ENCODE peak calls at places on chromosomes 3 and 15, in nine cellular contexts. F is fibroblast of pulmonary artery, C is pancreas, N is tibial artery, K is glutamatergic neuron, P is AG09319, Z is cardiac fibroblast, S is A549, T is AG09309. B is an unnamed sample.

GRCh38 chr3:71461749-71462483 is 121.6 kb downstream of the FOXP1 start:
- DNase-seq in F (no peak), C (no peak), N (no peak), K (no peak), P (no peak), Z (peak; percentile 43), S (no peak), T (no peak), B (no peak)

GRCh38 chr3:171393032-171393744 is 67.0 kb downstream of the TNIK start:
- DNase-seq in F (peak; percentile 73), C (peak; percentile 33), N (no peak), K (no peak), P (no peak), Z (peak; percentile 38), S (no peak), T (no peak), B (no peak)

GRCh38 chr15:33068007-33068441 is 126.5 kb downstream of the FMN1 start:
- DNase-seq in F (no peak), C (peak; percentile 59), N (peak; percentile 79), K (no peak), P (no peak), Z (no peak), S (peak; percentile 67), T (peak; percentile 8), B (peak; percentile 14)

GRCh38 chr3:195788711-195789581 is 22.8 kb downstream of the MUC4 start:
- DNase-seq in F (no peak), C (peak; percentile 5), N (peak; percentile 56), K (no peak), P (no peak), Z (no peak), S (no peak), T (no peak), B (no peak)

GRCh38 chr15:55343168-55343567 is 24.1 kb downstream of the PIGB start:
- DNase-seq in F (no peak), C (no peak), N (no peak), K (no peak), P (no peak), Z (no peak), S (no peak), T (peak; percentile 32), B (no peak)

GRCh38 chr3:96488708-96489107 is 325.7 kb upstream of the EPHA6 start:
- DNase-seq in F (no peak), C (no peak), N (no peak), K (no peak), P (no peak), Z (no peak), S (no peak), T (no peak), B (no peak)

GRCh38 chr3:107217161-107217560 is 160.1 kb upstream of the CCDC54 start:
- DNase-seq in F (peak; percentile 98), C (no peak), N (no peak), K (no peak), P (peak; percentile 60), Z (peak; percentile 98), S (peak; percentile 42), T (peak; percentile 87), B (peak; percentile 65)

GRCh38 chr15:31503256-31503655 is 176.6 kb downstream of the KLF13 start:
- DNase-seq in F (no peak), C (peak; percentile 5), N (no peak), K (no peak), P (no peak), Z (no peak), S (no peak), T (no peak), B (no peak)

GRCh38 chr3:169564883-169565282 is 98.6 kb downstream of the MECOM start:
- DNase-seq in F (no peak), C (no peak), N (no peak), K (no peak), P (no peak), Z (no peak), S (no peak), T (no peak), B (no peak)

GRCh38 chr3:54720604-54721003 is 207.3 kb downstream of the LRTM1 start:
- DNase-seq in F (no peak), C (no peak), N (no peak), K (no peak), P (no peak), Z (no peak), S (no peak), T (no peak), B (no peak)

GRCh38 chr3:11078826-11079520 is 75.3 kb upstream of the HRH1 start:
- DNase-seq in F (no peak), C (no peak), N (no peak), K (no peak), P (no peak), Z (no peak), S (no peak), T (no peak), B (no peak)

DNA sequence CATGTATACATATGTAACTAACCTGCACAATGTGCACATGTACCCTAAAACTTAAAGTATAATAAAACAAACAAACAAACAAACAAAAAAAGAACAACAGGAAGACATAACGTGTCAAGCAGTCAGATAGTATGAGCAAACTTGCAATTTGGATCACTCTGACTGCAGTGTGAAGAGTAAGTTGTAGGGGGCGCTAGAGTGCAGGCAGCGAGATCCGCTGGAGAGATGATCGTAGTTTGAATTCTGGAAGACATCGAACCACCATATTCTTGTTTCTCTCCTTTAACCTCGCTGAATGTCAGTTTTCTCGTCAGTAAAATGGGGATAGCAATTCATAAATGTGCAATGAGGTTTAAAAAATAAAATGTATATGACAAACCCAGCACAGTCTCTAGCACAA is 165.2 kb upstream of the LMCD1 start:
- DNase-seq in F (no peak), C (no peak), N (no peak), K (no peak), P (no peak), Z (no peak), S (peak; percentile 7), T (no peak), B (no peak)
- TF ChIP-seq CTCF in F (peak; percentile 17), C (no peak), N (no peak), K (peak; percentile 49), P (peak; percentile 14), Z (no peak), S (no peak), T (peak; percentile 26), B (peak; percentile 27)

DNA sequence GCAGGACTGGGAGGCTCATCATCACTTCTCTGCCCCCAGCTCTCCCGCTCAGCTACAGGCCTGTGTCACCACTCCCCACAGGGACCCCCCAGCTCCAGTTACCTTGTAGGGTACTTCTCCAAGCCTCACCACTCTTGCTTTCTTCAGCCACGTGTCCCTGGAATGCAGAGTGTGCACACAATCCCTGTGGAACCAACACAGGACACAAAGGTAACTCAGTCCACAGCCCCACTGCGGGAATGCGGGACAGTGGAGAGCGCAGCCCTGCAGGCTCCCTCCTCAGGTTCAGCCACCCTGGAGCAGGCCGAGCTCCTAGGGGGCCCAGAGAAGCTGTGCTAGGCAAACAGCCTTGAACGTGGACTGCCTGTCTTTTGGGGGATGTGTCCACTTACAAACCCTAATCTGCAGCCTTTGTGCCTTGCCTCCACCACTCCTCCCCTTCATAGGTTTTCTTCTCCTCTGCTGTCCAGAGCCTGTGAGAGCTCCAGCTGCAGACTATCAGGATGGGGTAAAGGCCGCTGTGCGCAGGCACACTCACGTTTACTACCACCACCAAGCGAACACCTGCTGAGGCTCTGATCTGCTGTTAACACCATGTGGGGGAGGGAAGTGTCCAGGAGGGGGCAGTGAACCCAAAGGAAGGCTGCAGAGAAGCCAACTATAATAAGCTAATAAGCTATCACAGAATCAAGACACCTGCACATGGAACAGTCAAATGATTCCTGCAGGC is 26.0 kb downstream of the XPC start:
- DNase-seq in F (no peak), C (no peak), N (no peak), K (no peak), P (no peak), Z (no peak), S (no peak), T (no peak), B (no peak)
- TF ChIP-seq CTCF in F (peak; percentile 25), C (no peak), N (no peak), K (no peak), P (peak; percentile 4), Z (peak; percentile 13), S (no peak), T (peak; percentile 37), B (peak; percentile 26)

GRCh38 chr3:31530039-31530983 is 2.4 kb upstream of the STT3B start:
- DNase-seq in F (no peak), C (no peak), N (no peak), K (no peak), P (no peak), Z (no peak), S (no peak), T (no peak), B (no peak)

GRCh38 chr3:31532587-31533168 is at the start of gene STT3B:
- DNase-seq in F (peak; percentile 81), C (no peak), N (peak; percentile 90), K (peak; percentile 74), P (peak; percentile 63), Z (peak; percentile 86), S (peak; percentile 86), T (peak; percentile 35), B (no peak)

GRCh38 chr3:31531465-31531991 is 1.2 kb upstream of the STT3B start:
- DNase-seq in F (no peak), C (no peak), N (no peak), K (no peak), P (no peak), Z (peak; percentile 44), S (no peak), T (no peak), B (no peak)

GRCh38 chr3:31533169-31533870 is 595 bp downstream of the STT3B start:
- DNase-seq in F (peak; percentile 20), C (peak; percentile 67), N (peak; percentile 82), K (peak; percentile 71), P (no peak), Z (peak; percentile 25), S (peak; percentile 29), T (no peak), B (no peak)

DNA sequence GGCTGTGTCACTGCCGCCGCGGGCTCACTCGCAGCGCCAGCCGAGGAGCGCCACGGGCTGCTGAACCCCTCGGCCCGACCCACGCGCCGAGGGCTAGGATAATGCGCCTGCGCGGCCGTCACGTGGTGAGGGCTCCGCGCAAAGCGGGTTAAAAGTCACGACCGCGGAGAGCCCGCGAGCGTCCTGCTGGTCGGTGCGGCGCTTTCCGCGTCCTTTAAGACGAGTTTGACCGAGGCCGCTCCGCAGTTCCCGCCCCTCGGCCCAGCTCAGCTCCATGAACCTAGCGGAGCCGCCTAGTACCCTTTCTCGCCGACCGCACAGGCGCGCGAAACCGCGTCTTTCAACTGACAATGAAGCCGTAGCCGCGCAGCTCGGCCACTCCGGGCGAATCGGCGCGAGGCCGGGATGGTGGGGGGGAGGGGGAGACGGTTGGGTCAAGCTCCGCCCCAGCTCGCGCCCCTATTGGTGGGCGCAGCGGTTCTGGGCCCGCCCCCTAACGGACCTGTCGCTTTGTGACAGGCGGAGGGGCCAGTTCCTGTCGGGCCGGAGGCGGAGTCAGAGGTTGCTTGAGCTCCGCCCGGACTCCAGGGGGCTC is 636 bp upstream of the STT3B start:
- DNase-seq in F (peak; percentile 99), C (peak; percentile 99), N (peak; percentile 99), K (peak; percentile 100), P (peak; percentile 97), Z (peak; percentile 99), S (peak; percentile 99), T (peak; percentile 93), B (peak; percentile 87)
- TF ChIP-seq CTCF in F (no peak), C (no peak), N (no peak), K (peak; percentile 16), P (no peak), Z (no peak), S (no peak), T (no peak), B (no peak)

DNA sequence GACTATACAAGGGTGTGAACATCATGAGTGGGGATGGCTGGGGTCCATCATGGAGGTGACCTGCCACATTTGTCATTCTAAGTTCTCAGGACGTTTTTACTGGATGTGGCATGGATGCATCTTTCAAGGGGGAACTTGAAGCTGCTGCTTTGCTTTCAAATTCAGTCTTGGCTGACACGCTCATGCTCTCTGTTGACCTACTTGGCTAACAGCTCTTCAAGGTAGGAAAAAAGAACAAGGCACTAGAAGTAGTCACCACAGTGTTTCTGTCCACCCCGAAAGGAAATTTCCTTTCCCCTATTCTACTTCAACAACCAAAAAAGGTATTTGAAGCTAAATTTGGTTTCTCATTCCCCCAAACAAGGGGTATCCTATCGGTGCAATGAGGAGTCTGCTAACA is 15.0 kb downstream of the STIMATE start:
- DNase-seq in F (no peak), C (no peak), N (no peak), K (no peak), P (no peak), Z (no peak), S (no peak), T (no peak), B (no peak)
- TF ChIP-seq CTCF in F (no peak), C (no peak), N (no peak), K (no peak), P (no peak), Z (no peak), S (no peak), T (no peak), B (no peak)